ENCODE peak calls at places on chromosome 18, in six cellular contexts. L is effector memory CD4-positive, alpha-beta T cell; F is neural progenitor cell; B is IMR-90; V is stomach; D is ovary. H is an unnamed sample.

GRCh38 chr18:8635087-8635486 is 25.9 kb downstream of the RAB12 start:
- DNase-seq in L (no peak), F (no peak), B (peak; percentile 56), V (no peak), D (no peak), H (no peak)

GRCh38 chr18:79026491-79026890 is 42.7 kb upstream of the ATP9B start:
- DNase-seq in L (no peak), F (peak; percentile 45), B (no peak), V (no peak), D (no peak), H (no peak)

GRCh38 chr18:27685807-27686412 is 491.0 kb downstream of the CDH2 start:
- DNase-seq in L (no peak), F (peak; percentile 47), B (peak; percentile 39), V (peak; percentile 36), D (no peak), H (no peak)

GRCh38 chr18:39969813-39970494 is 1985.1 kb upstream of the PIK3C3 start:
- DNase-seq in L (no peak), F (no peak), B (no peak), V (no peak), D (no peak), H (no peak)

GRCh38 chr18:27030403-27030802 is 154.7 kb downstream of the CHST9 start:
- DNase-seq in L (no peak), F (no peak), B (no peak), V (no peak), D (no peak), H (no peak)

GRCh38 chr18:57859314-57859713 is 56.2 kb upstream of the ATP8B1 start:
- DNase-seq in L (no peak), F (peak; percentile 14), B (no peak), V (no peak), D (no peak), H (no peak)

GRCh38 chr18:32480581-32480980 is 9.9 kb upstream of the GAREM1 start:
- DNase-seq in L (no peak), F (no peak), B (peak; percentile 13), V (no peak), D (no peak), H (no peak)

GRCh38 chr18:75554112-75554511 is 126.6 kb upstream of the SMIM21 start:
- DNase-seq in L (no peak), F (no peak), B (no peak), V (no peak), D (no peak), H (no peak)

GRCh38 chr18:79476918-79477685 is 81.4 kb downstream of the NFATC1 start:
- DNase-seq in L (no peak), F (no peak), B (no peak), V (no peak), D (no peak), H (no peak)

GRCh38 chr18:79530821-79531220 is 135.1 kb downstream of the NFATC1 start:
- DNase-seq in L (no peak), F (no peak), B (no peak), V (no peak), D (peak; percentile 29), H (no peak)

GRCh38 chr18:27121108-27121507 is 64.0 kb downstream of the CHST9 start:
- DNase-seq in L (no peak), F (no peak), B (no peak), V (no peak), D (no peak), H (no peak)

GRCh38 chr18:5841518-5841917 is 53.8 kb downstream of the TMEM200C start:
- DNase-seq in L (no peak), F (no peak), B (no peak), V (no peak), D (no peak), H (no peak)

GRCh38 chr18:7367336-7367735 is 136.4 kb downstream of the LRRC30 start:
- DNase-seq in L (no peak), F (no peak), B (no peak), V (no peak), D (no peak), H (no peak)
- H3K27ac ChIP-seq in L (no peak overlapping the region), F (no peak overlapping the region), B (no peak overlapping the region), V (no peak overlapping the region), D (no peak overlapping the region), H (no peak overlapping the region)

DNA sequence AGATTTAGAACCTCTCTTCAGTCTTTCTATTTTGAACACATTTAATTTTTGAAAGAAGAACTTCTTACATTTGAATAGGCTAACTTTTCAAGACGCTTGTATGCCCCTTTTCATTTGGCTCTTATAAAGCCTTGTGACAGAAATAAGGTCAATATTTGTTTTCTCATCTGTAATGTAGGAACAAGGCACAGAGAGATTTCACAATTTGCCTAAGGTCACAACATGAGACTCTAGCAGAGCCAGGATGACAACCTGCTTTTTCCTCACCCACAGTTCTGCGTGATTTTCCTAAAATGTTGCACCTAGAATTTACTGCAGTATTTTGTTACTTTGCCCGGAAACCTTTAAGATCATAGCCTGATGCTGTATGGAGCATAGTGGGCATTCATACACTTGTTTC is 67.4 kb downstream of the TXNL1 start:
- DNase-seq in L (no peak), F (no peak), B (no peak), V (no peak), D (no peak), H (no peak)
- H3K27ac ChIP-seq in L (no peak overlapping the region), F (no peak overlapping the region), B (no peak overlapping the region), V (no peak overlapping the region), D (no peak overlapping the region), H (no peak overlapping the region)

DNA sequence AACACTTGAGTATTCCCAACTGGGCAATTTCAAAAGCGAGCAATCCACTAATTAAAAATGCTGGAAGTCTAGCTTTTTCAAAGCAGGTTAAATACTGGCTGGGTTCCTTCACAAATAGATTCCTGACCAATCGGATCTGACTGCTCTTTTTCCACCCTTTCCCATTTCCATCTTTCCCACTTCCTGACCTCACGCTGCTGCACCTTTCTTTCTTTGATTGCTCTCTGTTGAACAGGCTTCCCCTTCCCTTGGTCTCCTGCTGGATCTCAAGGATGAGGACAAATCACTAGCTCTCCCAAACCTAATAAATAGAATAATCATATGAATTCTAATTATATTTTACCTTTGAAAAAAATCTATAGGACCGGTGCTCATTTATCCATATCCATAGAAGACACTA is 121.2 kb downstream of the TCF4 start:
- DNase-seq in L (no peak), F (no peak), B (no peak), V (no peak), D (no peak), H (no peak)
- H3K27ac ChIP-seq in L (no peak overlapping the region), F (no peak overlapping the region), B (no peak overlapping the region), V (no peak overlapping the region), D (no peak overlapping the region), H (no peak overlapping the region)

GRCh38 chr18:30929718-30930117 is 112.8 kb downstream of the DSC3 start:
- DNase-seq in L (no peak), F (no peak), B (no peak), V (no peak), D (no peak), H (no peak)

GRCh38 chr18:30927517-30928075 is 114.9 kb downstream of the DSC3 start:
- DNase-seq in L (no peak), F (no peak), B (no peak), V (no peak), D (no peak), H (no peak)

GRCh38 chr18:30925795-30926194 is 116.7 kb downstream of the DSC3 start:
- DNase-seq in L (no peak), F (no peak), B (no peak), V (no peak), D (no peak), H (no peak)

GRCh38 chr18:30929065-30929464 is 113.5 kb downstream of the DSC3 start:
- DNase-seq in L (no peak), F (no peak), B (no peak), V (no peak), D (no peak), H (no peak)

GRCh38 chr18:30927042-30927441 is 115.5 kb downstream of the DSC3 start:
- DNase-seq in L (no peak), F (no peak), B (no peak), V (no peak), D (no peak), H (no peak)
- H3K27ac ChIP-seq in L (no peak overlapping the region), F (no peak overlapping the region), B (no peak overlapping the region), V (no peak overlapping the region), D (no peak overlapping the region), H (no peak overlapping the region)

DNA sequence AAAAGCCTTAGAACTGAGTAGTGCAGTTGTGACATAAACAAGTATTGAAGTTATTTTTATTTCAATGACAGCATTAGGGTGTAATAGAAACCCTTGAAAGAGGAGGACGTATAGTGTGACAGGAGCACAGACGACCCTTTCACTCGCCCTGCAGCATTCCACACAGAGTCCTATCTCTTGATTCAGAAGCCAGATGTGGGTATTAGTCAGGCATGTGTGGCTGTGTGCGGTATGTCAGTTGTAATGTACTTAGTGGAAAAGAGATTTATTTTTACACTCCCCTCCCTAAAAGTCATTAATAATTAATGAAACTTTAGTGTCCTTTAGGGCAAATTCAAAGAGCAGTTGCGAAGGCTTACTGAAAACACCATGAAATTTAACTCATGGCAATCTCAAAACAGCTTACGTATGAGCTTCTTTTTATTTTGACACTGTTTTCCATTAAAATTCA is 83.7 kb upstream of the DSEL start:
- DNase-seq in L (no peak), F (no peak), B (peak; percentile 91), V (no peak), D (no peak), H (no peak)
- H3K27ac ChIP-seq in L (no peak overlapping the region), F (no peak overlapping the region), B (no peak overlapping the region), V (no peak overlapping the region), D (no peak overlapping the region), H (no peak overlapping the region)

GRCh38 chr18:50866765-50867164 is 12.2 kb upstream of the ME2 start:
- DNase-seq in L (no peak), F (no peak), B (no peak), V (no peak), D (no peak), H (no peak)

GRCh38 chr18:50871846-50872245 is 7.1 kb upstream of the ME2 start:
- DNase-seq in L (no peak), F (no peak), B (no peak), V (no peak), D (no peak), H (no peak)

GRCh38 chr18:50875966-50876536 is 2.9 kb upstream of the ME2 start:
- DNase-seq in L (no peak), F (peak; percentile 52), B (no peak), V (no peak), D (no peak), H (no peak)

GRCh38 chr18:50869150-50869549 is 9.8 kb upstream of the ME2 start:
- DNase-seq in L (no peak), F (no peak), B (no peak), V (no peak), D (no peak), H (no peak)

DNA sequence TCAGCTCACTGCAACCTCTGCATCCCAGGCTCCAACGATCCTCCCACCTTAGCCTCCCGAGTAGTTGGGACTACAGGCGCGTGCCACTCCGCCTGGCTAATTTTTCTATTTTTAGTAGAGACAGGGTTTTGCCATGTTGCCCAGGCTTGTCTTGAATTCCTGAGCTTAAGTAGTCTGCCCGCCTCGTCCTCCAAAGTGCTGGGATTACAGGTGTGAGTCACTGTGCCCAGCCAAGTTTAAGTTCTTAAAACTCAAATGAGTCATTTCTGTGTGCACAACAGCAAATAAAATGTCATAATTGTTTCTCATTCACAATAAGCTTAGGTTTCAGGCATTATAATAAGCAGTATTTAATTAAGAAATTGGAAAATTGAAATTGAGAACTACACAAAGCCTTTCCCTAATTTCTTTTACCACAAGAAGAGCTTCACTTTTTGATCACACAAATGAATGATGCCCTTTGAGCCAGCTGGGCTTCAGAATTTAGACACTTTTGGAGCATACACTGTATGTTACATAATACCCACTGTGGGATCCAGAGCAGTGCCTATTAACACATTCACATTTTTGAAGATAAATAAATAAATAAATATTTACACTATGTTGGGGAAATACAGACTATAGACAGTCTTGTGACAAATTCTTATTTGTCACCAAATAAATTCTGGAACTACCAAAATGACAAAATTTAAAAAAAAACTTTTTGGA is 8.6 kb upstream of the ME2 start:
- DNase-seq in L (no peak), F (no peak), B (peak; percentile 73), V (no peak), D (no peak), H (no peak)
- H3K27ac ChIP-seq in L (no peak overlapping the region), F (no peak overlapping the region), B (no peak overlapping the region), V (peak overlapping the region; percentile 6), D (no peak overlapping the region), H (no peak overlapping the region)